ENCODE peak calls at places on chromosomes 13 and 19, in seven cellular contexts. J is MCF 10A, H is tibial nerve, X is NB4, W is retinal pigment epithelial cell, M is astrocyte of the spinal cord, F is vagina. B is an unnamed sample.

GRCh38 chr13:104773775-104774174 is 1707.6 kb upstream of the SLC10A2 start:
- DNase-seq in J (peak; percentile 68), H (no peak), X (peak; percentile 72), W (no peak), M (peak; percentile 69), F (no peak), B (no peak)

GRCh38 chr19:18861235-18861634 is 29.5 kb downstream of the UPF1 start:
- DNase-seq in J (no peak), H (no peak), X (no peak), W (no peak), M (no peak), F (no peak), B (no peak)

GRCh38 chr19:7224205-7224833 is 69.9 kb downstream of the INSR start:
- DNase-seq in J (no peak), H (peak; percentile 79), X (no peak), W (peak; percentile 34), M (no peak), F (no peak), B (no peak)

GRCh38 chr19:40461669-40462221 is 3.8 kb downstream of the BLVRB start:
- DNase-seq in J (no peak), H (no peak), X (peak; percentile 67), W (no peak), M (no peak), F (no peak), B (no peak)

GRCh38 chr13:25692156-25692555 is 320.4 kb downstream of the ATP8A2 start:
- DNase-seq in J (no peak), H (no peak), X (no peak), W (no peak), M (no peak), F (no peak), B (no peak)

GRCh38 chr19:7874080-7874856 is at the start of gene PRR36:
- DNase-seq in J (no peak), H (no peak), X (no peak), W (no peak), M (no peak), F (no peak), B (no peak)

GRCh38 chr19:30678168-30678567 is 306.0 kb downstream of the ZNF536 start:
- DNase-seq in J (no peak), H (no peak), X (no peak), W (no peak), M (no peak), F (no peak), B (no peak)

GRCh38 chr13:29935309-29935981 is 85.0 kb upstream of the UBL3 start:
- DNase-seq in J (no peak), H (no peak), X (peak; percentile 49), W (no peak), M (no peak), F (no peak), B (no peak)

GRCh38 chr19:45376045-45376724 is 5.8 kb upstream of the ERCC2 start:
- DNase-seq in J (peak; percentile 87), H (peak; percentile 51), X (no peak), W (peak; percentile 80), M (peak; percentile 87), F (no peak), B (peak; percentile 64)

GRCh38 chr13:23608704-23609413 is 38.6 kb downstream of the TNFRSF19 start:
- DNase-seq in J (no peak), H (peak; percentile 25), X (no peak), W (no peak), M (peak; percentile 48), F (no peak), B (peak; percentile 75)

GRCh38 chr13:43374621-43375020 is 351.2 kb downstream of the DNAJC15 start:
- DNase-seq in J (no peak), H (no peak), X (peak; percentile 63), W (no peak), M (peak; percentile 86), F (no peak), B (peak; percentile 54)

GRCh38 chr19:50658438-50659317 is 9.4 kb downstream of the C19orf81 start:
- DNase-seq in J (no peak), H (peak; percentile 16), X (peak; percentile 93), W (no peak), M (peak; percentile 3), F (no peak), B (no peak)

GRCh38 chr19:46426506-46427162 is 2.1 kb downstream of the PNMA8C start:
- DNase-seq in J (no peak), H (peak; percentile 57), X (no peak), W (no peak), M (peak; percentile 73), F (no peak), B (peak; percentile 60)

GRCh38 chr19:47093841-47094240 is 19.7 kb downstream of the ZC3H4 start:
- DNase-seq in J (no peak), H (no peak), X (no peak), W (no peak), M (no peak), F (no peak), B (no peak)

GRCh38 chr19:46031781-46032596 is 8.8 kb downstream of the IGFL4 start:
- DNase-seq in J (no peak), H (no peak), X (no peak), W (no peak), M (no peak), F (no peak), B (no peak)

GRCh38 chr13:98874029-98874397 is 103.9 kb downstream of the DOCK9 start:
- DNase-seq in J (no peak), H (no peak), X (no peak), W (no peak), M (no peak), F (no peak), B (no peak)

GRCh38 chr13:28357247-28357825 is 137.6 kb downstream of the FLT1 start:
- DNase-seq in J (no peak), H (no peak), X (no peak), W (no peak), M (no peak), F (no peak), B (no peak)

DNA sequence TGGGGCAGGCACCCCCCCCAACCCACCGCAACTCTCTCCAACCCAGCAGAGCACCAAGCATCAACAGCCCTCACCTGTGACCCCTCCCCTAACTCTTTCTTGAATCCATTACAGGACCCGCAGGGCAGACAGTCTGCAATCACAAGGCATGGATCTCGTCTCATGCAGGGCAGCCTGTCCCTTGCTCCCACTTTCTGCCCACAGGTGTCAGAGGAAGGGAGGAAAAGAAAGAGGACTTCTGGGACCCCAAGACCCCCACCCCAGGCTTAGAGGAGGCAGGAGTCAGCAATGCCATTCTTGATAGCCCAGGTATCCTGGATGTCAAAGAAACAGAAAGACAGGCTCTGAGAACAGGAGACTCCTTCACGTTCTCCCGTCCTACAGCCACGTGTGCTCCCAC is 47.4 kb upstream of the TUBGCP3 start:
- DNase-seq in J (no peak), H (no peak), X (no peak), W (no peak), M (no peak), F (no peak), B (no peak)
- TF ChIP-seq CTCF in J (no peak), H (no peak), X (no peak), W (no peak), M (no peak), F (no peak), B (no peak)

DNA sequence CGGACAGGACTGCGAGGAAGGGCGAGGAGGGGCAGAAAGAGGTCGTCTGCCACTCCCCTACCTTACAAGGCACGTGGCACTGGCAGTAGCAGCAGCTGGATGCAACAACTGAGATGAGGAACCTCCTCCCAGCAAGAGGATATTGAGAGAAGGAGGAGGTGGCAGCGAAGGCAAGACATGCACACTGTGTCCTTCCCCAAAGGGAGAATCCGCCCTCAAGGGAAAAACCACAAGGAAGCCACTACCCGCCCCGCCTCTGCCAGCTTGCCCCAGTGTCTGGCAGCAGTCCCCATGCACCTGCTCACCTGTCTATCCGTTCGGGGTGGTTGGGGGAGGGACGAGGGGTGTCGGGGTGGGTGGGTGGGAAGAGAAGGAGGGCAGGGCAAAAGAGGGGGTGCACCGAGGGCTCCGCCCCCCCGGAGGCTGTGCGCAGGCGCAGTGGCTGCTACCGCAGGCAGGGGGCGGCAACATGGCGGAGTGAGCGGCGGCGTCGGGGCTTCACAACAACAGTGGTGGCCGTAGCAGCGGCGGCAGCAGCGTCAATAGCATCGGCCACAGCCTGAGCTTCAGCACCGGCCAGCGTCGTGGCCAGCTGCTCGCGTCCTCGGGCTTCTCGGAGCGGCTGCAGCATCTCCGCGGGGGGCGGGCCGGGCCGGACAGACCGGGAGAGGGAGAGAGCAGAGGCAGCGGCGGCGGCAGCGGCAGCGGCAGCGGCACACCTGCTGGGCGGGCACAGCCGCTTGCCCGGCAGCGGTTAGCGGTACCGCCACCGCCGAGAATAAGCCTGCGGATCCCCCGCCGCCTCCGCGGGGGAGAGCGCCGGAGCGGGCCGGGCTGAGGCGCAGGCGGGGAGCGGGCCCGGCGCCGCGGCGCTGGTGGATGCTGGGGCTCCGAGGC is at the start of gene NBEA:
- DNase-seq in J (peak; percentile 70), H (peak; percentile 44), X (peak; percentile 7), W (peak; percentile 43), M (peak; percentile 57), F (no peak), B (peak; percentile 21)
- TF ChIP-seq CTCF in J (no peak), H (peak; percentile 51), X (no peak), W (peak; percentile 14), M (peak; percentile 4), F (peak; percentile 35), B (peak; percentile 4)

GRCh38 chr13:70795484-70795883 is 687.2 kb upstream of the KLHL1 start:
- DNase-seq in J (no peak), H (no peak), X (no peak), W (no peak), M (no peak), F (no peak), B (no peak)

DNA sequence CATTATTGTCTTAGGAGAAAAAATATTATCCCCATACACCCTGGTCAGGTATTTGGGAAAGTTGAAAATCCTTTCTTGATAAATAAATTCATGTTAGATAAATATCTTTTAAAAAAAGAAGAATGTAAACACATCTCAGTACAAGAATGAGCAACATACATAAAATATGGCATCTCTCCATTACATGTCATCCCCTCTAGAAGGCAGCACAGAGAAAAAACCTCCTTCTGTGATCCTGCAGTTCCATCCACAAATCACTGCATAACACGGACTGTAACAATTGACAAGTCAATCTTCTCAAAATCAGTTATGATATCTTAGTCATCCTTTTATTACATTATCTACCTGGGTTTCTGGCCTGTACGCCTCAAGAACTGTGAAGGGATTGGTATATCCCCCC is 683.9 kb upstream of the KLHL1 start:
- DNase-seq in J (no peak), H (no peak), X (no peak), W (no peak), M (no peak), F (no peak), B (no peak)
- TF ChIP-seq CTCF in J (no peak), H (no peak), X (no peak), W (no peak), M (no peak), F (no peak), B (no peak)

GRCh38 chr19:42601811-42602443 is 7.2 kb upstream of the CEACAM8 start:
- DNase-seq in J (peak; percentile 60), H (no peak), X (peak; percentile 27), W (no peak), M (no peak), F (no peak), B (peak; percentile 12)

DNA sequence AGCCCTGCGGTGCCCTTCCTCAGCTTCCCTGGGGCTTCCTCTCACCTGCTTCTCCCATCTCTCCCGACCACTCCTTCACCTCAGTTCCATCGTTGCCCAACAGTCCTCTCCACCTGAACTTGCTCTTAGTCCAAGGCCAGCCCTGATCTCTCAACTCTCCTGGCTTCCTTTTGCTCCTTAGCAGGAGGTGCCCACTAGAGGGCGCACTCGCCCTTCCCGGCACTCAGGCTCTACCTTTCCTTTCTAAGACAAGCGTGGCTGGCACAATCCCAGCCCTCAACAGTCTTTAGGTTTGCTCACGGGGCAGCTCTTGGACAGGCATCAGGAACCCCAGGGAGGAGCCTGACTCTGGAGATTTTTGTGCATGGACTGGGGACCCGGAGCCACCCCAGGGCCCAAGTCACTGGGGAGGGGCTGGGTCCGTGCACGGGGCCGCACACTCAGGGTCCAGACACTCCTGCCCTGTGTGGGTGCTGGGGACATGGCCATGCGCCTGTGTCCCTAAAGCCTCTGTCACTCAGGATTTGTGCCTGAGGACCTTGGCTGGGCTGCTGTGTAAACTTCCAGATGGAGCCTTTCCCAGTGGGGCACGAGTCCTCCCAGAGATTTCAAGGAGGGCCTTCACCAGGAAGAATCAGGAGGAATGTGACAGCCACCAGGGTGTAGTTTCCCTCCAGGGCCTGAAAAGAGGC is 12.1 kb upstream of the CEACAM8 start:
- DNase-seq in J (peak; percentile 74), H (no peak), X (peak; percentile 47), W (peak; percentile 64), M (peak; percentile 5), F (no peak), B (peak; percentile 26)
- TF ChIP-seq CTCF in J (peak; percentile 74), H (no peak), X (peak; percentile 79), W (peak; percentile 99), M (peak; percentile 67), F (no peak), B (peak; percentile 96)

B was measured in HFF-Myc.